ENCODE peak calls at places on chromosome X, in six cellular contexts. One of them, this sample, is unnamed.

GRCh38 chrX:70508296-70508911 is 63.8 kb downstream of the DLG3 start:
- DNase-seq in neuronal stem cell: no peak
- DNase-seq in mesendoderm: peak; percentile 76
- DNase-seq in IMR-90: peak; percentile 8
- DNase-seq in H9: peak; percentile 33
- DNase-seq in H1: no peak
- DNase-seq in this sample: peak; percentile 1

GRCh38 chrX:154396948-154397887 is 959 bp upstream of the RPL10 start:
- DNase-seq in neuronal stem cell: no peak
- DNase-seq in mesendoderm: peak; percentile 68
- DNase-seq in IMR-90: peak; percentile 46
- DNase-seq in H9: peak; percentile 63
- DNase-seq in H1: peak; percentile 72
- DNase-seq in this sample: peak; percentile 79

GRCh38 chrX:67544871-67545771 is 1.3 kb downstream of the AR start:
- DNase-seq in neuronal stem cell: peak; percentile 15
- DNase-seq in mesendoderm: peak; percentile 58
- DNase-seq in IMR-90: peak; percentile 22
- DNase-seq in H9: peak; percentile 33
- DNase-seq in H1: peak; percentile 51
- DNase-seq in this sample: peak; percentile 79

GRCh38 chrX:25004040-25004439 is 11.7 kb downstream of the ARX start:
- DNase-seq in neuronal stem cell: no peak
- DNase-seq in mesendoderm: no peak
- DNase-seq in IMR-90: no peak
- DNase-seq in H9: no peak
- DNase-seq in H1: no peak
- DNase-seq in this sample: no peak

GRCh38 chrX:144791298-144791697 is 456.0 kb upstream of the SPANXN1 start:
- DNase-seq in neuronal stem cell: no peak
- DNase-seq in mesendoderm: peak; percentile 42
- DNase-seq in IMR-90: no peak
- DNase-seq in H9: no peak
- DNase-seq in H1: no peak
- DNase-seq in this sample: no peak

GRCh38 chrX:108735087-108735679 is 1.2 kb downstream of the IRS4 start:
- DNase-seq in neuronal stem cell: no peak
- DNase-seq in mesendoderm: peak; percentile 67
- DNase-seq in IMR-90: no peak
- DNase-seq in H9: peak; percentile 70
- DNase-seq in H1: peak; percentile 50
- DNase-seq in this sample: no peak

GRCh38 chrX:103531002-103531401 is 11.7 kb upstream of the RAB40A start:
- DNase-seq in neuronal stem cell: no peak
- DNase-seq in mesendoderm: no peak
- DNase-seq in IMR-90: peak; percentile 92
- DNase-seq in H9: no peak
- DNase-seq in H1: no peak
- DNase-seq in this sample: no peak

GRCh38 chrX:32673193-32673592 is 538.2 kb downstream of the DMD start:
- DNase-seq in neuronal stem cell: no peak
- DNase-seq in mesendoderm: peak; percentile 39
- DNase-seq in IMR-90: peak; percentile 7
- DNase-seq in H9: no peak
- DNase-seq in H1: no peak
- DNase-seq in this sample: peak; percentile 0

GRCh38 chrX:82208976-82209375 is 1007.1 kb downstream of the SH3BGRL start:
- DNase-seq in neuronal stem cell: no peak
- DNase-seq in mesendoderm: no peak
- DNase-seq in IMR-90: no peak
- DNase-seq in H9: no peak
- DNase-seq in H1: no peak
- DNase-seq in this sample: no peak

GRCh38 chrX:119790977-119791436 is 423 bp downstream of the RPL39 start:
- DNase-seq in neuronal stem cell: no peak
- DNase-seq in mesendoderm: peak; percentile 37
- DNase-seq in IMR-90: peak; percentile 26
- DNase-seq in H9: no peak
- DNase-seq in H1: no peak
- DNase-seq in this sample: peak; percentile 47

GRCh38 chrX:17706676-17707075 is 30.6 kb upstream of the SCML1 start:
- DNase-seq in neuronal stem cell: no peak
- DNase-seq in mesendoderm: peak; percentile 56
- DNase-seq in IMR-90: peak; percentile 83
- DNase-seq in H9: no peak
- DNase-seq in H1: no peak
- DNase-seq in this sample: peak; percentile 72

GRCh38 chrX:151982217-151982616 is 7.7 kb upstream of the GABRE start:
- DNase-seq in neuronal stem cell: no peak
- DNase-seq in mesendoderm: no peak
- DNase-seq in IMR-90: peak; percentile 36
- DNase-seq in H9: no peak
- DNase-seq in H1: no peak
- DNase-seq in this sample: peak; percentile 59

GRCh38 chrX:75229774-75230173 is 44.1 kb upstream of the UPRT start:
- DNase-seq in neuronal stem cell: no peak
- DNase-seq in mesendoderm: peak; percentile 48
- DNase-seq in IMR-90: no peak
- DNase-seq in H9: no peak
- DNase-seq in H1: no peak
- DNase-seq in this sample: no peak

GRCh38 chrX:131841496-131842410 is 181.3 kb upstream of the STK26 start:
- DNase-seq in neuronal stem cell: peak; percentile 48
- DNase-seq in mesendoderm: peak; percentile 77
- DNase-seq in IMR-90: peak; percentile 38
- DNase-seq in H9: peak; percentile 68
- DNase-seq in H1: peak; percentile 49
- DNase-seq in this sample: peak; percentile 54

GRCh38 chrX:149495573-149496071 is 9.5 kb downstream of the IDS start:
- DNase-seq in neuronal stem cell: no peak
- DNase-seq in mesendoderm: peak; percentile 54
- DNase-seq in IMR-90: peak; percentile 69
- DNase-seq in H9: no peak
- DNase-seq in H1: no peak
- DNase-seq in this sample: peak; percentile 89

GRCh38 chrX:133980832-133981588 is 4.4 kb downstream of the GPC3 start:
- DNase-seq in neuronal stem cell: no peak
- DNase-seq in mesendoderm: no peak
- DNase-seq in IMR-90: no peak
- DNase-seq in H9: no peak
- DNase-seq in H1: no peak
- DNase-seq in this sample: no peak

GRCh38 chrX:143568467-143568866 is 51.2 kb upstream of the SPANXN3 start:
- DNase-seq in neuronal stem cell: no peak
- DNase-seq in mesendoderm: no peak
- DNase-seq in IMR-90: no peak
- DNase-seq in H9: no peak
- DNase-seq in H1: no peak
- DNase-seq in this sample: no peak

GRCh38 chrX:108018659-108019381 is 26.0 kb upstream of the VSIG1 start:
- DNase-seq in neuronal stem cell: no peak
- DNase-seq in mesendoderm: no peak
- DNase-seq in IMR-90: no peak
- DNase-seq in H9: no peak
- DNase-seq in H1: no peak
- DNase-seq in this sample: no peak

GRCh38 chrX:7390446-7390845 is 242.5 kb upstream of the PUDP start:
- DNase-seq in neuronal stem cell: no peak
- DNase-seq in mesendoderm: no peak
- DNase-seq in IMR-90: no peak
- DNase-seq in H9: no peak
- DNase-seq in H1: no peak
- DNase-seq in this sample: no peak

GRCh38 chrX:30889147-30890125 is at the start of gene TAB3:
- DNase-seq in neuronal stem cell: peak; percentile 89
- DNase-seq in mesendoderm: peak; percentile 98
- DNase-seq in IMR-90: peak; percentile 95
- DNase-seq in H9: peak; percentile 96
- DNase-seq in H1: peak; percentile 82
- DNase-seq in this sample: peak; percentile 96

GRCh38 chrX:124023838-124024238 is 62.3 kb downstream of the STAG2 start:
- DNase-seq in neuronal stem cell: no peak
- DNase-seq in mesendoderm: no peak
- DNase-seq in IMR-90: peak; percentile 41
- DNase-seq in H9: no peak
- DNase-seq in H1: no peak
- DNase-seq in this sample: peak; percentile 53

GRCh38 chrX:18674417-18674787 is 2.5 kb upstream of the RS1 start:
- DNase-seq in neuronal stem cell: peak; percentile 5
- DNase-seq in mesendoderm: no peak
- DNase-seq in IMR-90: no peak
- DNase-seq in H9: peak; percentile 46
- DNase-seq in H1: peak; percentile 53
- DNase-seq in this sample: peak; percentile 3

GRCh38 chrX:39855748-39856129 is 242.0 kb downstream of the BCOR start:
- DNase-seq in neuronal stem cell: no peak
- DNase-seq in mesendoderm: peak; percentile 65
- DNase-seq in IMR-90: peak; percentile 43
- DNase-seq in H9: peak; percentile 76
- DNase-seq in H1: no peak
- DNase-seq in this sample: peak; percentile 53

GRCh38 chrX:148422531-148422930 is 77.9 kb upstream of the AFF2 start:
- DNase-seq in neuronal stem cell: no peak
- DNase-seq in mesendoderm: no peak
- DNase-seq in IMR-90: no peak
- DNase-seq in H9: no peak
- DNase-seq in H1: no peak
- DNase-seq in this sample: no peak

GRCh38 chrX:109855501-109855900 is 122.4 kb upstream of the ACSL4 start:
- DNase-seq in neuronal stem cell: no peak
- DNase-seq in mesendoderm: no peak
- DNase-seq in IMR-90: no peak
- DNase-seq in H9: no peak
- DNase-seq in H1: no peak
- DNase-seq in this sample: no peak

GRCh38 chrX:13087322-13088154 is 43.1 kb upstream of the FAM9C start:
- DNase-seq in neuronal stem cell: no peak
- DNase-seq in mesendoderm: no peak
- DNase-seq in IMR-90: peak; percentile 70
- DNase-seq in H9: no peak
- DNase-seq in H1: no peak
- DNase-seq in this sample: peak; percentile 72

GRCh38 chrX:71573591-71573990 is 4.6 kb upstream of the GCNA start:
- DNase-seq in neuronal stem cell: no peak
- DNase-seq in mesendoderm: no peak
- DNase-seq in IMR-90: no peak
- DNase-seq in H9: no peak
- DNase-seq in H1: no peak
- DNase-seq in this sample: no peak

GRCh38 chrX:53422091-53422914 is at the start of the genes RIBC1 and SMC1A:
- DNase-seq in neuronal stem cell: peak; percentile 91
- DNase-seq in mesendoderm: peak; percentile 99
- DNase-seq in IMR-90: peak; percentile 98
- DNase-seq in H9: peak; percentile 98
- DNase-seq in H1: peak; percentile 91
- DNase-seq in this sample: peak; percentile 97

GRCh38 chrX:53422915-53423268 is 219 bp downstream of the RIBC1 start:
- DNase-seq in neuronal stem cell: no peak
- DNase-seq in mesendoderm: no peak
- DNase-seq in IMR-90: no peak
- DNase-seq in H9: no peak
- DNase-seq in H1: no peak
- DNase-seq in this sample: no peak

GRCh38 chrX:53421125-53421524 is 1.3 kb downstream of the SMC1A start:
- DNase-seq in neuronal stem cell: no peak
- DNase-seq in mesendoderm: no peak
- DNase-seq in IMR-90: no peak
- DNase-seq in H9: no peak
- DNase-seq in H1: no peak
- DNase-seq in this sample: no peak

DNA sequence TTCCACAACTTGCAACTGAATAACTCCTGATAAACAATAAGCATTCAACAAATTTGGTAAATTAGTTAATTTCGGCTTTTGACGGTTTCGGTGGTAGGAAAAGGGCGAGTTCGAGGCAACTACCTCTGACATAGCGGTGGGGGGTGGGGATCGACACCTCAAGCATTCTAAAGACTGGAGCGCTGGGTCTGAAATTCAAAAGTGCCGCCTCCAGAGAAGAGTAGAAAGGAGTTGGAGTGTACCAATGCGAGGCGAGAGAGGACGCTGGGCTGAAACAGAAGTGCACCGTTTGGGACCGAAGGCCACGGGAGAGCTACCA is 723 bp downstream of the SMC1A start:
- DNase-seq in neuronal stem cell: no peak
- DNase-seq in mesendoderm: no peak
- DNase-seq in IMR-90: no peak
- DNase-seq in H9: no peak
- DNase-seq in H1: no peak
- DNase-seq in this sample: no peak
- H4K8ac ChIP-seq in neuronal stem cell: no peak overlapping the region
- H4K8ac ChIP-seq in mesendoderm: no peak overlapping the region
- H4K8ac ChIP-seq in IMR-90: peak overlapping the region; percentile 88
- H4K8ac ChIP-seq in H9: no peak overlapping the region
- H4K8ac ChIP-seq in H1: peak overlapping the region; percentile 82
- H4K8ac ChIP-seq in this sample: peak overlapping the region; percentile 23

GRCh38 chrX:23784487-23785301 is 1.7 kb downstream of the SAT1 start:
- DNase-seq in neuronal stem cell: no peak
- DNase-seq in mesendoderm: no peak
- DNase-seq in IMR-90: peak; percentile 88
- DNase-seq in H9: no peak
- DNase-seq in H1: no peak
- DNase-seq in this sample: peak; percentile 84
- H3K9ac ChIP-seq in neuronal stem cell: no peak overlapping the region
- H3K9ac ChIP-seq in mesendoderm: no peak overlapping the region
- H3K9ac ChIP-seq in IMR-90: no peak overlapping the region
- H3K9ac ChIP-seq in H9: no peak overlapping the region
- H3K9ac ChIP-seq in H1: no peak overlapping the region
- H3K9ac ChIP-seq in this sample: peak overlapping the region; percentile 92

GRCh38 chrX:130165181-130165702 is 399 bp downstream of the AIFM1 start:
- DNase-seq in neuronal stem cell: no peak
- DNase-seq in mesendoderm: no peak
- DNase-seq in IMR-90: no peak
- DNase-seq in H9: no peak
- DNase-seq in H1: no peak
- DNase-seq in this sample: no peak
- H4K8ac ChIP-seq in neuronal stem cell: no peak overlapping the region
- H4K8ac ChIP-seq in mesendoderm: no peak overlapping the region
- H4K8ac ChIP-seq in IMR-90: peak overlapping the region; percentile 48
- H4K8ac ChIP-seq in H9: no peak overlapping the region
- H4K8ac ChIP-seq in H1: peak overlapping the region; percentile 93
- H4K8ac ChIP-seq in this sample: peak overlapping the region; percentile 60

DNA sequence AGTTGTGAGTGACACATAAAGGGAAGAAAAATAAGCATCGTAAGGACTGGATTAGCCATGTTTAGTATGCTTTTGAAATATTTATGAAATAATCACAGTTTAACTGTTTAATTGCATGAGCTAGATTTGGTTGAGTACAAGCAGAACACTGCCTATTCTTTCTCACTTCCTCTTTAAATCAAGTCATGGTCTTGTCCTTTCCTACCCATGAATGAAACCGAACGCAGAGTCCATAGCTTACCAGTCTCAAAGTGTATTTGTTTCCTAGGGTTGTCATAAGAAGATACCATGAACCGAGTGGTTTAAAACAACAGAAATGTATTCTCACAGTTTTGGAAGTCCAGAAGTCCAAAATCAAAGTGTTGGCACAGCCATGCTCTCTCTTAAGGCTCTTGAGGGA is 684.0 kb upstream of the MAGEB2 start:
- DNase-seq in neuronal stem cell: no peak
- DNase-seq in mesendoderm: no peak
- DNase-seq in IMR-90: no peak
- DNase-seq in H9: no peak
- DNase-seq in H1: no peak
- DNase-seq in this sample: no peak
- H3K9ac ChIP-seq in neuronal stem cell: no peak overlapping the region
- H3K9ac ChIP-seq in mesendoderm: no peak overlapping the region
- H3K9ac ChIP-seq in IMR-90: no peak overlapping the region
- H3K9ac ChIP-seq in H9: no peak overlapping the region
- H3K9ac ChIP-seq in H1: no peak overlapping the region
- H3K9ac ChIP-seq in this sample: no peak overlapping the region

This sample was measured in mesenchymal stem cell.